ENCODE peak calls at places on chromosome 21, in nine cellular contexts. Y is stomach, S is aorta, X is IMR-90, F is HCT116, E is ovary, D is cardiac muscle cell, P is OCI-LY7, K is PC-9. G is an unnamed sample.
A peak's percentile ranks its signal among the peaks of the same experiment; 100 is the strongest.

GRCh38 chr21:44085491-44086321 is 21.5 kb upstream of the PWP2 start:
- DNase-seq in X (no peak), D (peak; percentile 40), P (no peak), Y (peak; percentile 33), F (no peak), K (no peak), E (no peak), S (peak; percentile 33), G (peak; percentile 63)

GRCh38 chr21:18245493-18245967 is 897 bp downstream of the CHODL start:
- DNase-seq in D (no peak), Y (no peak), F (no peak), K (no peak), X (no peak), P (no peak), S (peak; percentile 67), E (no peak), G (peak; percentile 26)

GRCh38 chr21:42219606-42220137 is 732 bp downstream of the ABCG1 start:
- DNase-seq in P (peak; percentile 49), D (peak; percentile 17), X (peak; percentile 5), S (no peak), Y (peak; percentile 31), E (no peak), F (no peak), K (no peak), G (peak; percentile 73)

GRCh38 chr21:26320541-26320940 is 150.0 kb upstream of the APP start:
- DNase-seq in P (no peak), S (no peak), E (no peak), F (no peak), X (no peak), D (no peak), K (no peak), Y (no peak), G (no peak)

GRCh38 chr21:35340273-35340672 is 291.2 kb upstream of the RUNX1 start:
- DNase-seq in P (peak; percentile 11), S (no peak), X (no peak), F (peak; percentile 22), D (no peak), Y (peak; percentile 42), K (no peak), E (no peak), G (no peak)

GRCh38 chr21:36236052-36236730 is 79.6 kb downstream of the DOP1B start:
- DNase-seq in F (no peak), P (peak; percentile 56), S (no peak), X (no peak), K (no peak), Y (no peak), D (no peak), E (no peak), G (no peak)

GRCh38 chr21:44052071-44052829 is 40.1 kb downstream of the TRAPPC10 start:
- DNase-seq in Y (no peak), D (peak; percentile 6), F (no peak), X (peak; percentile 22), P (no peak), K (no peak), S (no peak), E (no peak), G (no peak)

GRCh38 chr21:33136898-33137502 is 67.1 kb downstream of the OLIG1 start:
- DNase-seq in P (no peak), E (no peak), D (no peak), S (no peak), X (no peak), K (no peak), F (no peak), Y (no peak), G (no peak)

GRCh38 chr21:42956824-42957632 is 17.3 kb upstream of the PKNOX1 start:
- DNase-seq in E (no peak), K (no peak), D (no peak), F (no peak), Y (no peak), P (no peak), X (no peak), S (no peak), G (no peak)

GRCh38 chr21:40706806-40707205 is 140.2 kb downstream of the DSCAM start:
- DNase-seq in P (no peak), E (no peak), F (no peak), K (no peak), Y (no peak), D (no peak), X (no peak), S (no peak), G (no peak)

GRCh38 chr21:16570196-16570595 is 840.4 kb downstream of the USP25 start:
- DNase-seq in Y (no peak), K (no peak), S (no peak), E (no peak), D (no peak), F (no peak), X (peak; percentile 39), P (no peak), G (no peak)

GRCh38 chr21:27519357-27519756 is 552.5 kb upstream of the ADAMTS5 start:
- DNase-seq in E (no peak), S (no peak), D (peak; percentile 72), X (peak; percentile 97), Y (no peak), F (no peak), P (no peak), K (no peak), G (no peak)

GRCh38 chr21:36079010-36079649 is 9.3 kb downstream of the CBR1 start:
- DNase-seq in K (no peak), E (no peak), F (no peak), Y (peak; percentile 53), D (no peak), X (no peak), P (no peak), S (no peak), G (no peak)

GRCh38 chr21:32130031-32130891 is 148.6 kb downstream of the MIS18A start:
- DNase-seq in P (no peak), X (no peak), Y (no peak), D (no peak), F (no peak), E (no peak), S (no peak), K (no peak), G (no peak)
- H3K27ac ChIP-seq in P (no peak overlapping the region), X (no peak overlapping the region), Y (no peak overlapping the region), D (no peak overlapping the region), F (no peak overlapping the region), E (no peak overlapping the region), S (no peak overlapping the region), K (no peak overlapping the region), G (no peak overlapping the region)

DNA sequence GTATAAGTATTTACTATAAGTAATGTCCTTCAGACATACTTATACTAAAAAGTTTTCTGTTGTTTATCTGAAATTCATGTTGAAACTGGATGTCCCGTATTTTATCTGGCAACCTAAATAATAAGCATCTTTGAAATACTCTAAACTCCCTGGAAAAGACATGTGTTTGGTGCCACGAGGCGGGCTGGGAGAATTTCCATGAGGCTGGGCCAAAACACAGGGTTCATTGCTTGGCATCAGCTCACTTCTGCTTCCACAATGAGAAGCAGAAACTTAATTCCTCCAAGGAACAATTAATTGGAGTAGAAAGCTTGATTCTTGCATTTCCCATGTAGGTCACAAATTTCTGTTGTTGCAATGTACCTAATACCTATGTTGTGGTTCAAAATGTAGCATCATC is 110.2 kb downstream of the PSMG1 start:
- DNase-seq in K (no peak), Y (no peak), E (no peak), F (no peak), D (no peak), P (no peak), X (no peak), S (no peak), G (peak; percentile 78)
- H3K27ac ChIP-seq in K (no peak overlapping the region), Y (no peak overlapping the region), E (no peak overlapping the region), F (no peak overlapping the region), D (no peak overlapping the region), P (no peak overlapping the region), X (no peak overlapping the region), S (no peak overlapping the region), G (no peak overlapping the region)

GRCh38 chr21:29367335-29367734 is 68.6 kb downstream of the BACH1 start:
- DNase-seq in S (no peak), D (no peak), E (no peak), X (no peak), F (no peak), P (no peak), Y (no peak), K (no peak), G (no peak)

GRCh38 chr21:29366532-29366931 is 67.8 kb downstream of the BACH1 start:
- DNase-seq in E (no peak), P (no peak), D (no peak), Y (no peak), F (no peak), K (no peak), X (no peak), S (no peak), G (no peak)

GRCh38 chr21:29362758-29363157 is 64.0 kb downstream of the BACH1 start:
- DNase-seq in E (no peak), S (no peak), Y (no peak), F (no peak), D (no peak), P (no peak), K (no peak), X (no peak), G (no peak)

GRCh38 chr21:29360799-29361765 is 62.4 kb downstream of the BACH1 start:
- DNase-seq in F (no peak), S (no peak), Y (no peak), K (no peak), D (no peak), X (peak; percentile 40), E (no peak), P (peak; percentile 9), G (no peak)

DNA sequence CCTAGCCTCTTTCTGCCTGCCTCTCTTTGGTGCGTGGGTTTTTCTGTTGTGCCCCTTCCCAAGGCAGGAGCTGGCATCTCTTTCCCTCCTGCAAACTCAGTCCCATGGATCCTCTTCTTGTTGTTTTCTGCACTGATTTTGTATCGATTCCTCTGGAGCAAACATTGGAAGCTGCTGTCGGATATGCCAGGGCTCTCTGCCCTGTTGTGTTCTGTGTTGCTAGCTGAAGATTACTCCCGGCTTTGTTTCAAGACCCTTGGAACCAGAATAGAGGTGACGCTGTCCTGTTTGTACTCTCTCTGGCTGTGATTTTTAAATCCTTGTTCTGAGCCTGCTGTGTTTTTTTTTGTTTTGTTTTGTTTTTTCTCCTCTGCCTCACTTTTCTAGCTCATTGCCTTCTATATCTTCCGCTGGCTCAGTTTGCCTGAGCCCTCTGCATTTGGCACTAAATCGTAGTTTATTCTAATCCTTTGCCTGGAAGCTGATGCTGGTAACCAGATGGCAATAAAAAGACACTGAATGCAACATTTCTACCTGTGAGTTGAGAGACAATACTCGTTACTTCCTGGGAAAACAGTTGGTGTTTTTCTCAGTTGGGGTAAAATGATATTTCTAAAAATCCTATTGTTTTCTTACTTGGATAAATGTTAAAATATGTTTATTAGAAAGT is 67.0 kb downstream of the BACH1 start:
- DNase-seq in S (no peak), Y (no peak), F (no peak), K (no peak), D (no peak), P (no peak), E (no peak), X (no peak), G (no peak)
- H3K27ac ChIP-seq in S (no peak overlapping the region), Y (no peak overlapping the region), F (no peak overlapping the region), K (no peak overlapping the region), D (no peak overlapping the region), P (no peak overlapping the region), E (no peak overlapping the region), X (no peak overlapping the region), G (no peak overlapping the region)

DNA sequence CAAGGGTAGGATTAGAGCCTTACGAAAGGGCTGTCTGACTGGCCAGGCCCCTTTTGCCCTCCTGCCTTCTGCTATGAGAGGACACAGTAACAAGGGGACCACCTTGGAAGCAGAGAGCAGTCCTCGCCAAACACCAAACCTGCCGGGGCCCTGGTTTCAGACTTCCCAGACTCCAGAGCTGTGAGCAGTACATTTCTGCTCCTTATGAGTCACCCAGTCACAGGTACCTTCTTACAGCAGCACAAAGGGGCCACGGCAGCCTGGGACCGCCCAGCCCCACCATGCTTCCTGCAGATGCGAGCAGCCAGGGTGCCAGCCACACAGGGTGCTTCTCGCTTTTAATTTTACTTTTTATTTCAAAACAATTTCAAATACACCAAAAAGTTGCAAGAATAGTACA is 17.2 kb upstream of the POFUT2 start:
- DNase-seq in D (no peak), Y (no peak), K (no peak), E (peak; percentile 11), F (no peak), S (peak; percentile 53), P (no peak), X (no peak), G (peak; percentile 40)
- H3K27ac ChIP-seq in D (no peak overlapping the region), Y (no peak overlapping the region), K (no peak overlapping the region), E (peak overlapping the region; percentile 90), F (no peak overlapping the region), S (no peak overlapping the region), P (no peak overlapping the region), X (no peak overlapping the region), G (no peak overlapping the region)